ENCODE peak calls at places on chromosomes 12 and 14, in ten cellular contexts. One of them, this sample, is unnamed.

GRCh38 chr12:76080729-76081415 is 3.6 kb downstream of the NAP1L1 start:
- DNase-seq in neural crest cell: no peak
- DNase-seq in kidney tubule cell: no peak
- DNase-seq in activated CD8-positive, alpha-beta memory T cell treated with anti-CD3 and anti-CD28 coated beads, Interleukin-2, amount 50 U/mL, for 48 hours: no peak
- DNase-seq in NCI-H1048: no peak
- DNase-seq in ureter: no peak
- DNase-seq in SHP77 treated with DMSO at 0.1 percent for 48 hours: no peak
- DNase-seq in GM03348: no peak
- DNase-seq in mesothelial cell of epicardium: no peak
- DNase-seq in aorta: no peak
- DNase-seq in this sample: no peak

GRCh38 chr14:59727073-59727661 is 143.4 kb downstream of the RTN1 start:
- DNase-seq in neural crest cell: no peak
- DNase-seq in kidney tubule cell: no peak
- DNase-seq in activated CD8-positive, alpha-beta memory T cell treated with anti-CD3 and anti-CD28 coated beads, Interleukin-2, amount 50 U/mL, for 48 hours: no peak
- DNase-seq in NCI-H1048: no peak
- DNase-seq in ureter: no peak
- DNase-seq in SHP77 treated with DMSO at 0.1 percent for 48 hours: no peak
- DNase-seq in GM03348: no peak
- DNase-seq in mesothelial cell of epicardium: no peak
- DNase-seq in aorta: no peak
- DNase-seq in this sample: no peak

GRCh38 chr12:12224240-12224940 is 42.5 kb downstream of the LRP6 start:
- DNase-seq in neural crest cell: no peak
- DNase-seq in kidney tubule cell: no peak
- DNase-seq in activated CD8-positive, alpha-beta memory T cell treated with anti-CD3 and anti-CD28 coated beads, Interleukin-2, amount 50 U/mL, for 48 hours: no peak
- DNase-seq in NCI-H1048: no peak
- DNase-seq in ureter: no peak
- DNase-seq in SHP77 treated with DMSO at 0.1 percent for 48 hours: no peak
- DNase-seq in GM03348: peak; percentile 47
- DNase-seq in mesothelial cell of epicardium: no peak
- DNase-seq in aorta: no peak
- DNase-seq in this sample: no peak

GRCh38 chr14:91835920-91836843 is 31.2 kb downstream of the TC2N start:
- DNase-seq in neural crest cell: peak; percentile 18
- DNase-seq in kidney tubule cell: peak; percentile 84
- DNase-seq in activated CD8-positive, alpha-beta memory T cell treated with anti-CD3 and anti-CD28 coated beads, Interleukin-2, amount 50 U/mL, for 48 hours: peak; percentile 93
- DNase-seq in NCI-H1048: peak; percentile 60
- DNase-seq in ureter: peak; percentile 87
- DNase-seq in SHP77 treated with DMSO at 0.1 percent for 48 hours: no peak
- DNase-seq in GM03348: peak; percentile 26
- DNase-seq in mesothelial cell of epicardium: peak; percentile 81
- DNase-seq in aorta: peak; percentile 77
- DNase-seq in this sample: peak; percentile 6

GRCh38 chr12:30197392-30198047 is 413.8 kb upstream of the TMTC1 start:
- DNase-seq in neural crest cell: no peak
- DNase-seq in kidney tubule cell: peak; percentile 5
- DNase-seq in activated CD8-positive, alpha-beta memory T cell treated with anti-CD3 and anti-CD28 coated beads, Interleukin-2, amount 50 U/mL, for 48 hours: no peak
- DNase-seq in NCI-H1048: no peak
- DNase-seq in ureter: no peak
- DNase-seq in SHP77 treated with DMSO at 0.1 percent for 48 hours: no peak
- DNase-seq in GM03348: no peak
- DNase-seq in mesothelial cell of epicardium: no peak
- DNase-seq in aorta: no peak
- DNase-seq in this sample: no peak

GRCh38 chr12:18567787-18568186 is 170.0 kb downstream of the PLCZ1 start:
- DNase-seq in neural crest cell: no peak
- DNase-seq in kidney tubule cell: no peak
- DNase-seq in activated CD8-positive, alpha-beta memory T cell treated with anti-CD3 and anti-CD28 coated beads, Interleukin-2, amount 50 U/mL, for 48 hours: no peak
- DNase-seq in NCI-H1048: no peak
- DNase-seq in ureter: no peak
- DNase-seq in SHP77 treated with DMSO at 0.1 percent for 48 hours: no peak
- DNase-seq in GM03348: no peak
- DNase-seq in mesothelial cell of epicardium: no peak
- DNase-seq in aorta: no peak
- DNase-seq in this sample: no peak

GRCh38 chr14:30223385-30223785 is 295.7 kb upstream of the PRKD1 start:
- DNase-seq in neural crest cell: no peak
- DNase-seq in kidney tubule cell: peak; percentile 97
- DNase-seq in activated CD8-positive, alpha-beta memory T cell treated with anti-CD3 and anti-CD28 coated beads, Interleukin-2, amount 50 U/mL, for 48 hours: no peak
- DNase-seq in NCI-H1048: no peak
- DNase-seq in ureter: peak; percentile 80
- DNase-seq in SHP77 treated with DMSO at 0.1 percent for 48 hours: peak; percentile 94
- DNase-seq in GM03348: peak; percentile 52
- DNase-seq in mesothelial cell of epicardium: no peak
- DNase-seq in aorta: peak; percentile 59
- DNase-seq in this sample: no peak

GRCh38 chr14:102917469-102918211 is 4.8 kb upstream of the AMN start:
- DNase-seq in neural crest cell: peak; percentile 57
- DNase-seq in kidney tubule cell: peak; percentile 14
- DNase-seq in activated CD8-positive, alpha-beta memory T cell treated with anti-CD3 and anti-CD28 coated beads, Interleukin-2, amount 50 U/mL, for 48 hours: peak; percentile 86
- DNase-seq in NCI-H1048: no peak
- DNase-seq in ureter: no peak
- DNase-seq in SHP77 treated with DMSO at 0.1 percent for 48 hours: no peak
- DNase-seq in GM03348: peak; percentile 86
- DNase-seq in mesothelial cell of epicardium: no peak
- DNase-seq in aorta: peak; percentile 69
- DNase-seq in this sample: no peak

GRCh38 chr12:132366341-132366861 is 37.0 kb upstream of the GALNT9 start:
- DNase-seq in neural crest cell: peak; percentile 42
- DNase-seq in kidney tubule cell: no peak
- DNase-seq in activated CD8-positive, alpha-beta memory T cell treated with anti-CD3 and anti-CD28 coated beads, Interleukin-2, amount 50 U/mL, for 48 hours: no peak
- DNase-seq in NCI-H1048: no peak
- DNase-seq in ureter: no peak
- DNase-seq in SHP77 treated with DMSO at 0.1 percent for 48 hours: no peak
- DNase-seq in GM03348: no peak
- DNase-seq in mesothelial cell of epicardium: no peak
- DNase-seq in aorta: peak; percentile 30
- DNase-seq in this sample: peak; percentile 8

GRCh38 chr12:24014853-24015590 is 65.6 kb upstream of the SOX5 start:
- DNase-seq in neural crest cell: no peak
- DNase-seq in kidney tubule cell: no peak
- DNase-seq in activated CD8-positive, alpha-beta memory T cell treated with anti-CD3 and anti-CD28 coated beads, Interleukin-2, amount 50 U/mL, for 48 hours: no peak
- DNase-seq in NCI-H1048: no peak
- DNase-seq in ureter: no peak
- DNase-seq in SHP77 treated with DMSO at 0.1 percent for 48 hours: no peak
- DNase-seq in GM03348: no peak
- DNase-seq in mesothelial cell of epicardium: no peak
- DNase-seq in aorta: no peak
- DNase-seq in this sample: no peak

GRCh38 chr12:53659011-53659551 is 16.8 kb downstream of the ATP5MC2 start:
- DNase-seq in neural crest cell: peak; percentile 26
- DNase-seq in kidney tubule cell: peak; percentile 56
- DNase-seq in activated CD8-positive, alpha-beta memory T cell treated with anti-CD3 and anti-CD28 coated beads, Interleukin-2, amount 50 U/mL, for 48 hours: no peak
- DNase-seq in NCI-H1048: peak; percentile 68
- DNase-seq in ureter: peak; percentile 62
- DNase-seq in SHP77 treated with DMSO at 0.1 percent for 48 hours: no peak
- DNase-seq in GM03348: peak; percentile 29
- DNase-seq in mesothelial cell of epicardium: no peak
- DNase-seq in aorta: peak; percentile 63
- DNase-seq in this sample: no peak

GRCh38 chr12:56020437-56021189 is at the start of gene IKZF4:
- DNase-seq in neural crest cell: peak; percentile 90
- DNase-seq in kidney tubule cell: no peak
- DNase-seq in activated CD8-positive, alpha-beta memory T cell treated with anti-CD3 and anti-CD28 coated beads, Interleukin-2, amount 50 U/mL, for 48 hours: no peak
- DNase-seq in NCI-H1048: no peak
- DNase-seq in ureter: peak; percentile 68
- DNase-seq in SHP77 treated with DMSO at 0.1 percent for 48 hours: no peak
- DNase-seq in GM03348: no peak
- DNase-seq in mesothelial cell of epicardium: no peak
- DNase-seq in aorta: peak; percentile 72
- DNase-seq in this sample: peak; percentile 71

GRCh38 chr14:68363401-68363800 is 429.5 kb downstream of the ZFP36L1 start:
- DNase-seq in neural crest cell: peak; percentile 26
- DNase-seq in kidney tubule cell: no peak
- DNase-seq in activated CD8-positive, alpha-beta memory T cell treated with anti-CD3 and anti-CD28 coated beads, Interleukin-2, amount 50 U/mL, for 48 hours: no peak
- DNase-seq in NCI-H1048: no peak
- DNase-seq in ureter: no peak
- DNase-seq in SHP77 treated with DMSO at 0.1 percent for 48 hours: no peak
- DNase-seq in GM03348: no peak
- DNase-seq in mesothelial cell of epicardium: no peak
- DNase-seq in aorta: no peak
- DNase-seq in this sample: peak; percentile 76

GRCh38 chr12:21526053-21526452 is at the start of gene SPX:
- DNase-seq in neural crest cell: no peak
- DNase-seq in kidney tubule cell: peak; percentile 79
- DNase-seq in activated CD8-positive, alpha-beta memory T cell treated with anti-CD3 and anti-CD28 coated beads, Interleukin-2, amount 50 U/mL, for 48 hours: no peak
- DNase-seq in NCI-H1048: no peak
- DNase-seq in ureter: no peak
- DNase-seq in SHP77 treated with DMSO at 0.1 percent for 48 hours: no peak
- DNase-seq in GM03348: peak; percentile 5
- DNase-seq in mesothelial cell of epicardium: no peak
- DNase-seq in aorta: no peak
- DNase-seq in this sample: no peak

GRCh38 chr14:68787235-68787727 is 5.6 kb downstream of the ZFP36L1 start:
- DNase-seq in neural crest cell: no peak
- DNase-seq in kidney tubule cell: no peak
- DNase-seq in activated CD8-positive, alpha-beta memory T cell treated with anti-CD3 and anti-CD28 coated beads, Interleukin-2, amount 50 U/mL, for 48 hours: no peak
- DNase-seq in NCI-H1048: no peak
- DNase-seq in ureter: no peak
- DNase-seq in SHP77 treated with DMSO at 0.1 percent for 48 hours: no peak
- DNase-seq in GM03348: no peak
- DNase-seq in mesothelial cell of epicardium: no peak
- DNase-seq in aorta: peak; percentile 80
- DNase-seq in this sample: no peak

This sample was measured in NCI-H2227 treated with DMSO at 0.1 percent for 48 hours.